ENCODE peak calls at places on chromosomes 11 and 22, in five cellular contexts. A is smooth muscle cell of the brain vasculature; G is T-helper 9 cell; L is CD4-positive, alpha-beta T cell; F is activated CD4-positive, alpha-beta T cell treated with anti-CD3 and anti-CD28 coated beads for 24 hours. O is an unnamed sample.

GRCh38 chr22:37150701-37151100 is 985 bp upstream of the IL2RB start:
- DNase-seq in A (no peak), G (no peak), L (no peak), F (no peak), O (no peak)

GRCh38 chr11:34427171-34427805 is 11.4 kb upstream of the CAT start:
- DNase-seq in A (no peak), G (no peak), L (no peak), F (no peak), O (no peak)

GRCh38 chr22:29190915-29191314 is 14.8 kb upstream of the EMID1 start:
- DNase-seq in A (no peak), G (no peak), L (no peak), F (no peak), O (no peak)

GRCh38 chr22:42083119-42083518 is 3.6 kb downstream of the SMDT1 start:
- DNase-seq in A (no peak), G (no peak), L (no peak), F (no peak), O (no peak)

GRCh38 chr11:134637091-134638015 is 225.3 kb upstream of the B3GAT1 start:
- DNase-seq in A (no peak), G (no peak), L (no peak), F (no peak), O (no peak)

GRCh38 chr11:34328632-34328910 is 29.2 kb downstream of the ABTB2 start:
- DNase-seq in A (no peak), G (no peak), L (no peak), F (no peak), O (no peak)

GRCh38 chr11:57781529-57781943 is 19.9 kb downstream of the CTNND1 start:
- DNase-seq in A (no peak), G (no peak), L (no peak), F (no peak), O (no peak)

GRCh38 chr11:133501643-133502535 is 30.4 kb downstream of the OPCML start:
- DNase-seq in A (no peak), G (no peak), L (no peak), F (no peak), O (no peak)

GRCh38 chr11:130775306-130776043 is 140.8 kb downstream of the SNX19 start:
- DNase-seq in A (no peak), G (no peak), L (no peak), F (no peak), O (no peak)

GRCh38 chr11:66221726-66222236 is 46.7 kb upstream of the RAB1B start:
- DNase-seq in A (no peak), G (no peak), L (no peak), F (no peak), O (no peak)

GRCh38 chr22:23888615-23889401 is 5.4 kb upstream of the MIF start:
- DNase-seq in A (no peak), G (no peak), L (no peak), F (no peak), O (peak)

GRCh38 chr11:1843796-1844195 is 5.0 kb downstream of the TNNI2 start:
- DNase-seq in A (no peak), G (no peak), L (no peak), F (no peak), O (no peak)

GRCh38 chr11:109041876-109042275 is 377.0 kb downstream of the DDX10 start:
- DNase-seq in A (no peak), G (no peak), L (no peak), F (no peak), O (no peak)

GRCh38 chr11:13316528-13316961 is 39.0 kb downstream of the BMAL1 start:
- DNase-seq in A (no peak), G (no peak), L (no peak), F (no peak), O (peak)

GRCh38 chr22:33957086-33957485 is 36.8 kb upstream of the LARGE1 start:
- DNase-seq in A (no peak), G (no peak), L (no peak), F (no peak), O (no peak)

GRCh38 chr22:47629791-47630655 is 867.6 kb downstream of the TBC1D22A start:
- DNase-seq in A (no peak), G (no peak), L (no peak), F (no peak), O (no peak)

GRCh38 chr22:26479043-26479791 is 4.4 kb downstream of the HPS4 start:
- DNase-seq in A (no peak), G (no peak), L (no peak), F (no peak), O (peak)

GRCh38 chr11:35815556-35816315 is 128.1 kb upstream of the LDLRAD3 start:
- DNase-seq in A (peak), G (no peak), L (no peak), F (no peak), O (no peak)

GRCh38 chr11:33507356-33507755 is 193.3 kb downstream of the C11orf91 start:
- DNase-seq in A (no peak), G (no peak), L (no peak), F (no peak), O (no peak)

GRCh38 chr22:49208768-49209252 is 618.9 kb downstream of the BRD1 start:
- DNase-seq in A (no peak), G (no peak), L (no peak), F (no peak), O (no peak)

GRCh38 chr11:36724742-36725387 is 126.8 kb upstream of the RAG2 start:
- DNase-seq in A (no peak), G (no peak), L (no peak), F (no peak), O (no peak)

GRCh38 chr11:128318856-128319474 is 268.4 kb downstream of the ETS1 start:
- DNase-seq in A (no peak), G (peak), L (no peak), F (peak), O (no peak)

GRCh38 chr22:38755155-38755910 is 465 bp downstream of the SUN2 start:
- DNase-seq in A (no peak), G (peak), L (no peak), F (no peak), O (peak)

GRCh38 chr11:83292709-83293435 is 6.7 kb upstream of the CCDC90B start:
- DNase-seq in A (peak), G (no peak), L (no peak), F (peak), O (peak)

GRCh38 chr11:43523632-43524031 is 156.9 kb upstream of the HSD17B12 start:
- DNase-seq in A (no peak), G (no peak), L (no peak), F (no peak), O (no peak)

GRCh38 chr11:12813371-12814225 is 139.4 kb downstream of the TEAD1 start:
- DNase-seq in A (no peak), G (no peak), L (no peak), F (no peak), O (no peak)

GRCh38 chr11:119531091-119531490 is 108.1 kb upstream of the THY1 start:
- DNase-seq in A (no peak), G (no peak), L (no peak), F (no peak), O (no peak)

GRCh38 chr11:47413908-47414684 is 5.7 kb downstream of the SLC39A13 start:
- DNase-seq in A (no peak), G (no peak), L (no peak), F (no peak), O (no peak)

GRCh38 chr11:79400717-79401330 is 40.0 kb downstream of the TENM4 start:
- DNase-seq in A (no peak), G (no peak), L (no peak), F (no peak), O (peak)

GRCh38 chr22:25137577-25138525 is 61.8 kb upstream of the CRYBB3 start:
- DNase-seq in A (no peak), G (no peak), L (no peak), F (no peak), O (no peak)

GRCh38 chr11:65089621-65090020 is 5.6 kb downstream of the ZFPL1 start:
- DNase-seq in A (no peak), G (no peak), L (no peak), F (no peak), O (no peak)

GRCh38 chr11:16764888-16765287 is 26.4 kb downstream of the C11orf58 start:
- DNase-seq in A (no peak), G (no peak), L (no peak), F (no peak), O (no peak)

GRCh38 chr11:104001474-104001873 is 35.0 kb upstream of the DDI1 start:
- DNase-seq in A (no peak), G (no peak), L (no peak), F (no peak), O (no peak)

GRCh38 chr11:13260963-13261599 is 16.5 kb upstream of the BMAL1 start:
- DNase-seq in A (no peak), G (no peak), L (no peak), F (no peak), O (no peak)

GRCh38 chr22:38755911-38756532 is at the start of gene SUN2:
- DNase-seq in A (peak), G (peak), L (peak), F (peak), O (peak)

GRCh38 chr22:20236052-20236717 is 31.9 kb downstream of the RTN4R start:
- DNase-seq in A (no peak), G (no peak), L (no peak), F (no peak), O (no peak)